ENCODE peak calls at places on chromosome 9, in ten cellular contexts. T is T1000; D is Jurkat, Clone E6-1; I is cardiac septum; P is Caki2; H is NCI-H524 treated with DMSO at 0.1 percent for 48 hours; Z is hippocampal formation; A is activated naive CD4-positive, alpha-beta T cell treated with anti-CD3 and anti-CD28 coated beads, Interleukin-2, amount 50 U/mL, for 72 hours; S is stimulated activated CD4-positive, alpha-beta T cell treated with anti-CD3 and anti-CD28 coated beads, Interleukin-2, amount 100 ng/mL, for 4 hours; V is KG1. B is an unnamed sample.

GRCh38 chr9:78035369-78035993 is 3.9 kb upstream of the GNAQ start:
- DNase-seq in T (peak), D (peak), I (no peak), P (peak), H (no peak), Z (peak), A (no peak), S (peak), V (peak), B (no peak)

GRCh38 chr9:125516381-125516960 is 190.5 kb downstream of the MAPKAP1 start:
- DNase-seq in T (no peak), D (no peak), I (no peak), P (no peak), H (no peak), Z (no peak), A (no peak), S (no peak), V (no peak), B (no peak)

GRCh38 chr9:133050781-133051180 is 11.0 kb upstream of the CEL start:
- DNase-seq in T (no peak), D (no peak), I (no peak), P (no peak), H (no peak), Z (no peak), A (no peak), S (no peak), V (no peak), B (no peak)

GRCh38 chr9:125203259-125203658 is 2.9 kb downstream of the RABEPK start:
- DNase-seq in T (no peak), D (no peak), I (no peak), P (no peak), H (peak), Z (no peak), A (no peak), S (no peak), V (no peak), B (no peak)

GRCh38 chr9:36392489-36392888 is 7.6 kb downstream of the RNF38 start:
- DNase-seq in T (no peak), D (no peak), I (no peak), P (no peak), H (no peak), Z (no peak), A (no peak), S (no peak), V (no peak), B (no peak)

GRCh38 chr9:118444403-118444802 is 740.2 kb downstream of the TLR4 start:
- DNase-seq in T (no peak), D (no peak), I (no peak), P (no peak), H (no peak), Z (no peak), A (no peak), S (no peak), V (no peak), B (no peak)

GRCh38 chr9:6498982-6499381 is 86.0 kb downstream of the UHRF2 start:
- DNase-seq in T (no peak), D (no peak), I (no peak), P (no peak), H (no peak), Z (no peak), A (no peak), S (no peak), V (no peak), B (no peak)

GRCh38 chr9:90420714-90421513 is 221.7 kb downstream of the DIRAS2 start:
- DNase-seq in T (no peak), D (no peak), I (no peak), P (peak), H (no peak), Z (no peak), A (no peak), S (no peak), V (no peak), B (no peak)